ENCODE peak calls at places on chromosomes 16 and 17, in nine cellular contexts. W is PC-9; A is AG04450; H is tibial nerve; I is GM23338; Y is heart left ventricle; N is Peyer's patch; T is adrenal gland; C is CD8-positive, alpha-beta T cell. B is an unnamed sample.

GRCh38 chr16:57801856-57802634 is at the start of gene KIFC3:
- DNase-seq in W (peak; percentile 62), A (no peak), H (peak; percentile 65), I (peak; percentile 64), Y (peak; percentile 92), N (peak; percentile 81), T (peak; percentile 86), C (peak; percentile 76), B (peak; percentile 54)

GRCh38 chr17:17921192-17922082 is 50.8 kb downstream of the TOM1L2 start:
- DNase-seq in W (peak; percentile 75), A (peak; percentile 81), H (no peak), I (peak; percentile 90), Y (peak; percentile 43), N (no peak), T (no peak), C (no peak), B (no peak)

GRCh38 chr17:59791603-59792457 is 84.4 kb downstream of the VMP1 start:
- DNase-seq in W (no peak), A (no peak), H (no peak), I (no peak), Y (no peak), N (no peak), T (no peak), C (no peak), B (no peak)

GRCh38 chr16:58026705-58027340 is 1.3 kb downstream of the MMP15 start:
- DNase-seq in W (no peak), A (no peak), H (no peak), I (peak; percentile 52), Y (peak; percentile 57), N (peak; percentile 73), T (no peak), C (no peak), B (no peak)

GRCh38 chr17:3693829-3694231 is 2.1 kb downstream of the P2RX5 start:
- DNase-seq in W (no peak), A (no peak), H (no peak), I (no peak), Y (no peak), N (no peak), T (no peak), C (peak; percentile 42), B (no peak)

GRCh38 chr16:739560-740458 is 988 bp downstream of the CIAO3 start:
- DNase-seq in W (no peak), A (no peak), H (no peak), I (no peak), Y (no peak), N (no peak), T (no peak), C (no peak), B (no peak)

GRCh38 chr16:12087901-12088364 is 111.4 kb downstream of the SNX29 start:
- DNase-seq in W (peak; percentile 42), A (no peak), H (no peak), I (no peak), Y (no peak), N (no peak), T (no peak), C (peak; percentile 39), B (no peak)

GRCh38 chr17:34756670-34757021 is 177.3 kb downstream of the TMEM132E start:
- DNase-seq in W (no peak), A (no peak), H (no peak), I (no peak), Y (no peak), N (no peak), T (peak; percentile 74), C (no peak), B (no peak)

GRCh38 chr16:48526058-48526957 is 83.7 kb downstream of the N4BP1 start:
- DNase-seq in W (peak; percentile 71), A (no peak), H (no peak), I (peak; percentile 87), Y (no peak), N (peak; percentile 79), T (no peak), C (peak; percentile 36), B (no peak)

GRCh38 chr16:25045696-25046381 is 30.7 kb upstream of the ARHGAP17 start:
- DNase-seq in W (no peak), A (no peak), H (no peak), I (no peak), Y (no peak), N (no peak), T (no peak), C (no peak), B (no peak)

GRCh38 chr17:28760987-28761562 is 17.3 kb downstream of the TRAF4 start:
- DNase-seq in W (peak; percentile 57), A (no peak), H (peak; percentile 38), I (peak; percentile 89), Y (peak; percentile 67), N (no peak), T (peak; percentile 67), C (no peak), B (no peak)

GRCh38 chr17:39812466-39812865 is 51.6 kb downstream of the IKZF3 start:
- DNase-seq in W (no peak), A (no peak), H (no peak), I (no peak), Y (no peak), N (no peak), T (no peak), C (no peak), B (no peak)

GRCh38 chr16:74892574-74893461 is 92.1 kb downstream of the WDR59 start:
- DNase-seq in W (no peak), A (no peak), H (no peak), I (no peak), Y (no peak), N (no peak), T (no peak), C (no peak), B (no peak)

GRCh38 chr16:8644513-8645140 is 23.1 kb downstream of the METTL22 start:
- DNase-seq in W (no peak), A (no peak), H (peak; percentile 21), I (no peak), Y (peak; percentile 34), N (no peak), T (no peak), C (peak; percentile 30), B (peak; percentile 8)

GRCh38 chr16:1746693-1747195 is 24.6 kb downstream of the NME3 start:
- DNase-seq in W (peak; percentile 75), A (no peak), H (no peak), I (no peak), Y (no peak), N (no peak), T (no peak), C (no peak), B (no peak)

GRCh38 chr16:13996778-13997288 is 74.3 kb upstream of the MRTFB start:
- DNase-seq in W (no peak), A (no peak), H (no peak), I (no peak), Y (no peak), N (no peak), T (no peak), C (no peak), B (no peak)

GRCh38 chr17:77377836-77378235 is 237.1 kb downstream of the SEC14L1 start:
- DNase-seq in W (no peak), A (no peak), H (no peak), I (no peak), Y (no peak), N (no peak), T (peak; percentile 23), C (no peak), B (no peak)
- H3K27ac ChIP-seq in W (no peak overlapping the region), A (peak overlapping the region; percentile 91), H (peak overlapping the region; percentile 88), I (peak overlapping the region; percentile 66), Y (peak overlapping the region; percentile 96), N (peak overlapping the region; percentile 90), T (peak overlapping the region; percentile 99), C (no peak overlapping the region), B (no peak overlapping the region)

DNA sequence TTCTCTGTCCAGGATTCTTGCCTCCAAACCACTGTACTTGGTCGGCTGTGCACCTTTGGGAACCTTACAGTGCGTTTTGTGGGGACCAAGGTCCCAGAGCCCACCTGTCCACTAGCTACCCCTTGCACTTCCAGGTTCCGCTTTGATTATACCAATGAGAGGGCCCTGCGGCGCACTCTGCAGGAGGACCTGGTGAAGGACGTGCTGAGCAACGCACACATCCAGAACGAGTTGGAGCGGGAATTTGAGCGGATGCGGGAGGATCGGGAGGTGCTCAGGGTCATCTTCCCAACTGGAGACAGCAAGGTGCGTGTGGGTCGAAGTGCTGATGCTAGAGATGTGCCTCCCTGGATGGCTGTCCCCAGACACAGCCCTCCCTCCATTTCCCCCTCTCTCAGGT is 18.8 kb downstream of the POLR2A start:
- DNase-seq in W (no peak), A (no peak), H (no peak), I (peak; percentile 78), Y (no peak), N (no peak), T (no peak), C (no peak), B (no peak)
- TF ChIP-seq CTCF in W (peak; percentile 31), A (peak; percentile 26), H (no peak), I (peak; percentile 52), Y (peak; percentile 12), N (peak; percentile 31), T (no peak), C (no peak), B (no peak)

GRCh38 chr17:76139261-76139752 is 1.7 kb downstream of the FOXJ1 start:
- DNase-seq in W (no peak), A (no peak), H (no peak), I (peak; percentile 46), Y (no peak), N (no peak), T (no peak), C (no peak), B (no peak)

GRCh38 chr17:76138896-76139248 is 2.2 kb downstream of the FOXJ1 start:
- DNase-seq in W (no peak), A (no peak), H (no peak), I (peak; percentile 11), Y (no peak), N (no peak), T (no peak), C (no peak), B (no peak)

GRCh38 chr17:76141212-76142043 is at the start of gene FOXJ1:
- DNase-seq in W (peak; percentile 95), A (peak; percentile 43), H (peak; percentile 86), I (peak; percentile 96), Y (peak; percentile 87), N (peak; percentile 96), T (peak; percentile 92), C (peak; percentile 90), B (peak; percentile 94)

GRCh38 chr17:76140661-76141211 is 309 bp downstream of the FOXJ1 start:
- DNase-seq in W (no peak), A (no peak), H (no peak), I (peak; percentile 14), Y (no peak), N (no peak), T (no peak), C (no peak), B (no peak)

GRCh38 chr17:76139801-76140660 is 1.0 kb downstream of the FOXJ1 start:
- DNase-seq in W (no peak), A (no peak), H (no peak), I (peak; percentile 51), Y (no peak), N (peak; percentile 52), T (no peak), C (peak; percentile 74), B (peak; percentile 52)
- H3K27me3 ChIP-seq in W (no peaks in the 10 kb centered on the region), A (peaks cover 86% of the 10 kb centered on the region), H (peaks cover 60% of the 10 kb centered on the region), I (peaks cover 90% of the 10 kb centered on the region), Y (peaks cover 52% of the 10 kb centered on the region), N (no peaks in the 10 kb centered on the region), T (peaks cover 43% of the 10 kb centered on the region), C (no peaks in the 10 kb centered on the region), B (peaks cover 8% of the 10 kb centered on the region)

DNA sequence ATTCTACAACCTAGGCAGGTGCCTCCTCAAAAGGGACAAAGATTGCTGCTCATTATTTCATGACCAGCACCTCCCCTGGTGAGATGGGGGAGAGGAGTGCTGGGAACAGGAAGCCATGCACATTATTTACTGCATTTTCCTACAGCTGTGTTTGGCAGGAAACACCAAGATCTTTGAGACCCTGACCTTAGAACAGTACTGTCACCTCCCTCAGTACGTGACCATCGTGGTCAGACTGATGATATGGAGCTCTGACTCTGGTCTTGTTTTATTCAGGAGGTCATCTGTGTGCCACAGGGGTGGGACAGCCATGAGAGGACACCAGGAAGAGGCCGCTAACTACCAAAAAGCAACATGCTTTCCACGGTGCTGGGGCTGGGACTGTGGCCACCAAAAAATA is 37.4 kb downstream of the USP22 start:
- DNase-seq in W (no peak), A (no peak), H (no peak), I (no peak), Y (no peak), N (no peak), T (no peak), C (no peak), B (no peak)
- H3K27ac ChIP-seq in W (no peak overlapping the region), A (no peak overlapping the region), H (no peak overlapping the region), I (peak overlapping the region; percentile 32), Y (no peak overlapping the region), N (no peak overlapping the region), T (peak overlapping the region; percentile 67), C (no peak overlapping the region), B (no peak overlapping the region)

B was measured in CD4-positive, alpha-beta T cell.